ENCODE peak calls at places on chromosomes 5 and 9, in five cellular contexts. C is H9, X is neuronal stem cell, Z is H1, P is mesenchymal stem cell. D is an unnamed sample.

GRCh38 chr9:131624636-131625241 is 79.4 kb downstream of the PRRT1B start:
- DNase-seq in X (no peak), C (no peak), Z (no peak), P (no peak), D (no peak)

GRCh38 chr5:112691758-112692157 is 45.9 kb upstream of the APC start:
- DNase-seq in P (peak; percentile 33), X (no peak), C (peak; percentile 50), Z (peak; percentile 3), D (peak; percentile 66)

GRCh38 chr5:38726279-38726678 is 119.5 kb upstream of the OSMR start:
- DNase-seq in X (no peak), P (no peak), C (no peak), Z (no peak), D (no peak)

GRCh38 chr9:133463234-133463863 is 3.6 kb downstream of the CACFD1 start:
- DNase-seq in C (peak; percentile 81), P (no peak), Z (no peak), X (no peak), D (peak; percentile 11)

GRCh38 chr5:14168139-14168792 is 25.1 kb downstream of the TRIO start:
- DNase-seq in X (no peak), C (no peak), Z (no peak), P (peak; percentile 65), D (no peak)

GRCh38 chr5:91293131-91293530 is 90.0 kb downstream of the ARRDC3 start:
- DNase-seq in P (peak; percentile 51), C (peak; percentile 56), X (peak; percentile 44), Z (no peak), D (no peak)

GRCh38 chr5:173012882-173013281 is 29.3 kb downstream of the ATP6V0E1 start:
- DNase-seq in Z (no peak), X (no peak), P (no peak), C (no peak), D (peak; percentile 84)

GRCh38 chr9:99134893-99135341 is 30.0 kb downstream of the TGFBR1 start:
- DNase-seq in Z (no peak), C (no peak), X (no peak), P (peak; percentile 51), D (no peak)

GRCh38 chr9:125617087-125617486 is 89.9 kb downstream of the MAPKAP1 start:
- DNase-seq in P (no peak), C (no peak), X (no peak), Z (no peak), D (no peak)

GRCh38 chr5:172887735-172888134 is 53.7 kb downstream of the ERGIC1 start:
- DNase-seq in Z (no peak), C (no peak), X (no peak), P (peak; percentile 93), D (no peak)

GRCh38 chr9:94166237-94167054 is 82.2 kb downstream of the PTPDC1 start:
- DNase-seq in X (peak; percentile 95), Z (peak; percentile 97), P (peak; percentile 99), C (peak; percentile 99), D (peak; percentile 98)
- H4K91ac ChIP-seq in X (peak overlapping the region; percentile 85), Z (peak overlapping the region; percentile 97), P (peak overlapping the region; percentile 100), C (no peak overlapping the region), D (peak overlapping the region; percentile 99)

GRCh38 chr9:33051149-33051548 is 25.3 kb downstream of the SMU1 start:
- DNase-seq in C (no peak), X (no peak), Z (no peak), P (no peak), D (no peak)
- H2BK12ac ChIP-seq in C (no peak overlapping the region), X (no peak overlapping the region), Z (no peak overlapping the region), P (no peak overlapping the region), D (no peak overlapping the region)

GRCh38 chr5:79235578-79236363 is at the start of gene JMY:
- DNase-seq in P (peak; percentile 82), Z (peak; percentile 41), X (peak; percentile 80), C (peak; percentile 84), D (peak; percentile 72)
- H4K91ac ChIP-seq in P (peak within 1 kb of the TSS; percentile 15), Z (peak within 1 kb of the TSS; percentile 84), X (no peak within 1 kb of the TSS), C (no peak within 1 kb of the TSS), D (peak within 1 kb of the TSS; percentile 63)

DNA sequence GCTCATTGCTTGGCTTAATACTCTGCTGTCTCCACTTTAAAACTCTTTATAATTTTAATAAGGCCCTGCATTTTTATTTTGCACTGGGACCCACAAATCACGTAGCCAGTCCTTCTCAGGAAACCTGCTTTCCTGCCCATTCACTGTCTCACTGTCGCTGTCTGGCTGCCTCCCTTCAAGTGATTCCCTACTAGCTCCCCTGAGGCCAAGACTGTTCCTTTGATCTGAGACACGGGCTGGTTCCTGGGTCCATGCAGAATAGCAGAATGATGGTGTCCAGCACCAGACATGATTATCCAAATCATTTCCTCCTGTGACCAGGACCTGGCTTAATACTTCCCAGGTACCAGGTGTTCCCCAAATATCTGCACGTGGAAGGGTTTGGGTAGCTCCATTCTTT is 597.1 kb upstream of the KLF4 start:
- DNase-seq in C (peak; percentile 38), Z (no peak), P (no peak), X (no peak), D (no peak)
- H2BK12ac ChIP-seq in C (no peak overlapping the region), Z (no peak overlapping the region), P (no peak overlapping the region), X (no peak overlapping the region), D (no peak overlapping the region)

GRCh38 chr5:107771926-107772325 is 101.2 kb upstream of the EFNA5 start:
- DNase-seq in X (no peak), Z (no peak), P (no peak), C (no peak), D (no peak)
- H4K91ac ChIP-seq in X (no peak overlapping the region), Z (no peak overlapping the region), P (no peak overlapping the region), C (no peak overlapping the region), D (no peak overlapping the region)